ENCODE peak calls at places on chromosome 11, in seven cellular contexts. A is psoas muscle, L is WERI-Rb-1, I is adipocyte, C is HCT116, B is upper lobe of right lung, J is mammary epithelial cell. Y is an unnamed sample. For H3K27me3 and H3K9me3, the result is how much of the 10 kb centered on the place peaks cover.

GRCh38 chr11:88414385-88414861 is 76.9 kb upstream of the CTSC start:
- DNase-seq in A (no peak), L (no peak), I (peak), C (no peak), B (no peak), J (peak), Y (peak)

GRCh38 chr11:76215946-76216345 is 9.6 kb upstream of the WNT11 start:
- DNase-seq in A (peak), L (no peak), I (peak), C (no peak), B (no peak), J (peak), Y (no peak)

GRCh38 chr11:77175869-77176539 is 48.0 kb downstream of the MYO7A start:
- DNase-seq in A (peak), L (no peak), I (no peak), C (no peak), B (no peak), J (no peak), Y (peak)

GRCh38 chr11:58613228-58613627 is 9.2 kb upstream of the CNTF start:
- DNase-seq in A (no peak), L (no peak), I (no peak), C (no peak), B (no peak), J (no peak), Y (no peak)

GRCh38 chr11:45036010-45036409 is 85.3 kb upstream of the TP53I11 start:
- DNase-seq in A (no peak), L (no peak), I (no peak), C (no peak), B (no peak), J (no peak), Y (no peak)

GRCh38 chr11:102516179-102516578 is 14.4 kb downstream of the MMP7 start:
- DNase-seq in A (no peak), L (no peak), I (no peak), C (no peak), B (no peak), J (peak), Y (no peak)

GRCh38 chr11:122559734-122560382 is 95.7 kb upstream of the UBASH3B start:
- DNase-seq in A (no peak), L (no peak), I (no peak), C (peak), B (no peak), J (peak), Y (no peak)

GRCh38 chr11:46251954-46252353 is 25.5 kb upstream of the CREB3L1 start:
- DNase-seq in A (no peak), L (no peak), I (no peak), C (no peak), B (no peak), J (no peak), Y (no peak)

GRCh38 chr11:82898242-82898641 is 2.0 kb downstream of the PRCP start:
- DNase-seq in A (no peak), L (no peak), I (no peak), C (no peak), B (no peak), J (no peak), Y (no peak)

GRCh38 chr11:109783842-109784241 is 309.4 kb upstream of the ZC3H12C start:
- DNase-seq in A (no peak), L (peak), I (no peak), C (no peak), B (no peak), J (no peak), Y (no peak)

DNA sequence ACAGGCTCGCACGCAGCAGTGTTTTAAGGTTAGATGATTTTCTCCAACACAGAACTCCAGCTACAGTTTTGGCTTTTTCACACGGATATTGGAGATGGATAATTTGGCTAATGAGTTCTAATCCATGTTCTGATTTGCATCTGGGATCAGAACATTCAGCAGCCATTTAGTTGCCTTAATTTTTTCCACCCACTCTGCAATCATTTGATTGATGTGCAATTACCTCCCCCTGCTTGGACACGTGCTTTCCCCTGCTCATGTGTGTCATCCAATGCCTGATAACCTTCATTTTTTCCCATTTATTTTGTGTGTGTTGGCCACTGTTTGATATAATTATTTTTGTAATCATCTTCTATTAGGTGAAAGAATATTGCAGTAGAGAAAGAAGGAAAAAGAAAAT is 257.8 kb downstream of the ST3GAL4 start:
- DNase-seq in A (no peak), L (no peak), I (no peak), C (no peak), B (no peak), J (no peak), Y (no peak)
- H3K27me3 ChIP-seq in A (under half), L (under half), I (under half), C (under half), B (under half), J (under half), Y (under half)

GRCh38 chr11:15674756-15675155 is 560.0 kb downstream of the INSC start:
- DNase-seq in A (no peak), L (no peak), I (no peak), C (no peak), B (no peak), J (no peak), Y (no peak)
- H3K9me3 ChIP-seq in A (under half), L (under half), I (under half), C (under half), B (under half), J (under half), Y (under half)

DNA sequence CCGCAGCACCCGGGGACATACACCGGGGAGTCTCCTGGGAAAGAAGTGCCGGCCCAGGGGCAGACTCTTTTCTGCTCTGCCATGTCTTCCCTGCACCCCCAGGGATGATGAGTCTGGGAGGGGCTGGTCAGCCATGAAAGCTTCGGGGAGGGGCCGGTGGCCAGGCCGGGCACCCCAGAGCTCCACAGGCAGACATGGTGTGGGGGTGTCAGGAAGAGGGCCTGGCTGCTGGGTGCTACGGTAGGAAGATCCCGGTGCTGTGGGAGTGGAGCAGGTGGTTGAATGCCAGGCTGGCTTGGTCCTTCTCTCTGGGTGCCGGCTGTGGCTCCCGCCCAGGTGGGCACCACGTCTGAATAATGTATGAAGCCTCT is 17.4 kb downstream of the LSP1 start:
- DNase-seq in A (no peak), L (no peak), I (no peak), C (no peak), B (peak), J (no peak), Y (no peak)
- H3K4me3 ChIP-seq in A (peak), L (no peak), I (peak), C (no peak), B (no peak), J (no peak), Y (no peak)

GRCh38 chr11:131808466-131808865 is 438.1 kb downstream of the NTM start:
- DNase-seq in A (no peak), L (no peak), I (no peak), C (no peak), B (no peak), J (peak), Y (no peak)
- H3K27me3 ChIP-seq in A (under half), L (under half), I (under half), C (under half), B (under half), J (under half), Y (under half)

DNA sequence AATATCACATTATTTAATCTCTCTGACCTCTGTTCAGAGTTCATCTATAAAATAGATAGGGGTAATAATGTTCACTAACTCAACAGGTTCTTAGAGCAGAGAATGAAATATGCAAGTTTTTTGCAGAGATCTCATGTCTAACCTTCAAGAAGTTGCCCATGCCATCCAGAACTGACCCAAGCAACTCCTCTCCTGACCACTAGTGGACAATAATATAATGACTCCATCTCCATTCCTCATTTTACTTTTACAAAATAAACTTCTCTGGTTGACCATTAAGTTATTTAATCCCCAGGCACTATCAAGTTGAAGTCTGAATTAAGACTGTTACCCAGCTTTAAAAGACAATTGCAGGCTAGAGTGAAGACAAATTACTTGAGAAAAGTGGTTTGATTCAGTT is 382.6 kb downstream of the KCNA4 start:
- DNase-seq in A (no peak), L (no peak), I (peak), C (no peak), B (no peak), J (no peak), Y (no peak)
- H3K9me3 ChIP-seq in A (under half), L (under half), I (under half), C (under half), B (under half), J (under half), Y (under half)

DNA sequence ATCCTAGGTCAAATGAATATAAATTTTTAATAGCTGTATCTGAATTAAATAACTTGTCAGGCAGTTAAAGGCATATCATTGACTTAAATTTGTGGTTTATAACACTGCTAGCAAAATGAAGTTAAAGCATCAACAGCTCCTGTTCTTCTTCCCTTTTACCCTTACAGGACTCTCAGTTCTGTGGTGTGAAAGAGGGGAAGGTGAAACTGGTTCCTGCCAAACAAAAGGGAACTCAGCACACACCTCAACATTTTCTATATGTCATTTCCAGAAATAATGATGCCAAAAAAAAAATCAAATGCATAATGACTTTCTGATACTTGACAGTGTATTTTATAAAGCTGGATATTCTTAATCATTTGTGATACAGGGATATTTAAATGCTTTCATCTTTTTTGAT is 21.2 kb downstream of the ARL14EP start:
- DNase-seq in A (no peak), L (no peak), I (no peak), C (no peak), B (no peak), J (no peak), Y (no peak)
- H3K4me3 ChIP-seq in A (no peak), L (no peak), I (no peak), C (no peak), B (no peak), J (no peak), Y (no peak)